ENCODE peak calls at places on chromosome 13, in six cellular contexts. G is heart right ventricle; O is CD4-positive, CD25-positive, alpha-beta regulatory T cell; R is pancreas; A is H9; H is right atrium auricular region. F is an unnamed sample. For H3K9me3, the result is how much of the 10 kb centered on the place peaks cover.

GRCh38 chr13:32938907-32939306 is 77.3 kb upstream of the KL start:
- DNase-seq in H (no peak), G (no peak), A (no peak), R (no peak), O (no peak), F (no peak)

GRCh38 chr13:37442996-37443395 is 155.6 kb downstream of the POSTN start:
- DNase-seq in R (no peak), G (no peak), O (no peak), H (no peak), A (no peak), F (no peak)

GRCh38 chr13:105565328-105565727 is 970.1 kb downstream of the EFNB2 start:
- DNase-seq in A (no peak), O (no peak), G (no peak), R (no peak), H (no peak), F (no peak)

GRCh38 chr13:51623473-51623872 is 39.2 kb downstream of the WDFY2 start:
- DNase-seq in A (no peak), O (no peak), R (no peak), G (no peak), H (no peak), F (no peak)

GRCh38 chr13:101785858-101786257 is 333.4 kb downstream of the ITGBL1 start:
- DNase-seq in G (peak), H (no peak), O (no peak), A (peak), R (peak), F (no peak)

GRCh38 chr13:54511356-54511755 is 1482.7 kb downstream of the OLFM4 start:
- DNase-seq in O (no peak), A (no peak), H (no peak), R (no peak), G (no peak), F (no peak)

GRCh38 chr13:65553328-65553727 is 1676.8 kb downstream of the PCDH9 start:
- DNase-seq in G (no peak), R (no peak), O (no peak), A (no peak), H (no peak), F (no peak)

GRCh38 chr13:46202956-46203355 is 8.8 kb upstream of the LRRC63 start:
- DNase-seq in A (no peak), G (no peak), O (no peak), R (no peak), H (no peak), F (no peak)

GRCh38 chr13:88617176-88617575 is 946.0 kb downstream of the SLITRK5 start:
- DNase-seq in A (no peak), R (no peak), G (no peak), H (no peak), O (no peak), F (no peak)

GRCh38 chr13:79307866-79308298 is 98.2 kb downstream of the RBM26 start:
- DNase-seq in H (no peak), R (no peak), A (peak), O (no peak), G (no peak), F (no peak)

GRCh38 chr13:35771898-35772297 is 295.4 kb upstream of the MAB21L1 start:
- DNase-seq in R (no peak), G (no peak), A (no peak), O (no peak), H (no peak), F (no peak)

GRCh38 chr13:94712812-94713555 is 639 bp upstream of the SOX21 start:
- DNase-seq in G (no peak), R (no peak), H (no peak), O (no peak), A (peak), F (peak)

GRCh38 chr13:34654682-34655081 is 287.4 kb upstream of the NBEA start:
- DNase-seq in H (no peak), A (no peak), G (no peak), R (no peak), O (no peak), F (no peak)

GRCh38 chr13:50910483-50910805 is 853 bp downstream of the RNASEH2B start:
- DNase-seq in A (peak), O (no peak), R (no peak), H (no peak), G (no peak), F (no peak)

GRCh38 chr13:41650706-41651105 is 193.4 kb downstream of the RGCC start:
- DNase-seq in O (no peak), A (no peak), H (no peak), G (no peak), R (no peak), F (no peak)

GRCh38 chr13:40306817-40307216 is 359.6 kb downstream of the FOXO1 start:
- DNase-seq in R (no peak), A (no peak), H (no peak), O (no peak), G (no peak), F (no peak)

GRCh38 chr13:69704311-69704710 is 403.3 kb upstream of the ATXN8OS start:
- DNase-seq in G (no peak), R (no peak), H (no peak), O (no peak), A (no peak), F (no peak)

GRCh38 chr13:93689333-93689732 is 462.7 kb downstream of the GPC6 start:
- DNase-seq in A (no peak), H (no peak), R (no peak), O (no peak), G (no peak), F (no peak)

GRCh38 chr13:114229486-114229885 is 5.2 kb upstream of the CDC16 start:
- DNase-seq in R (no peak), O (no peak), A (no peak), G (no peak), H (no peak), F (no peak)

GRCh38 chr13:98959299-98959698 is 18.6 kb downstream of the DOCK9 start:
- DNase-seq in H (no peak), A (no peak), R (no peak), O (no peak), G (no peak), F (no peak)

GRCh38 chr13:76414320-76414719 is 471.9 kb downstream of the KCTD12 start:
- DNase-seq in A (no peak), H (no peak), O (no peak), G (no peak), R (no peak), F (no peak)

GRCh38 chr13:46983881-46984280 is 87.0 kb upstream of the HTR2A start:
- DNase-seq in R (no peak), G (no peak), H (no peak), O (no peak), A (no peak), F (no peak)

GRCh38 chr13:42996584-42996983 is 4.5 kb upstream of the EPSTI1 start:
- DNase-seq in O (no peak), R (no peak), G (no peak), A (no peak), H (no peak), F (no peak)

GRCh38 chr13:41563501-41564001 is 106.2 kb downstream of the RGCC start:
- DNase-seq in G (no peak), R (no peak), O (no peak), A (no peak), H (no peak), F (no peak)

GRCh38 chr13:75318138-75318833 is 163.7 kb downstream of the TBC1D4 start:
- DNase-seq in O (no peak), G (no peak), H (no peak), A (no peak), R (no peak), F (no peak)

GRCh38 chr13:41533676-41534075 is 76.3 kb downstream of the RGCC start:
- DNase-seq in O (no peak), R (no peak), H (no peak), A (no peak), G (no peak), F (no peak)

GRCh38 chr13:105630411-105630810 is 905.1 kb downstream of the EFNB2 start:
- DNase-seq in R (no peak), G (no peak), O (no peak), H (no peak), A (no peak), F (no peak)

GRCh38 chr13:91313103-91313502 is 34.4 kb upstream of the MIR17HG start:
- DNase-seq in O (no peak), A (no peak), G (no peak), H (no peak), R (no peak), F (no peak)

GRCh38 chr13:42038661-42039456 is 9.6 kb upstream of the DGKH start:
- DNase-seq in H (no peak), G (no peak), O (no peak), A (no peak), R (no peak), F (no peak)

GRCh38 chr13:113667771-113668490 is 912 bp downstream of the GRK1 start:
- DNase-seq in A (no peak), G (no peak), H (no peak), O (no peak), R (peak), F (peak)

DNA sequence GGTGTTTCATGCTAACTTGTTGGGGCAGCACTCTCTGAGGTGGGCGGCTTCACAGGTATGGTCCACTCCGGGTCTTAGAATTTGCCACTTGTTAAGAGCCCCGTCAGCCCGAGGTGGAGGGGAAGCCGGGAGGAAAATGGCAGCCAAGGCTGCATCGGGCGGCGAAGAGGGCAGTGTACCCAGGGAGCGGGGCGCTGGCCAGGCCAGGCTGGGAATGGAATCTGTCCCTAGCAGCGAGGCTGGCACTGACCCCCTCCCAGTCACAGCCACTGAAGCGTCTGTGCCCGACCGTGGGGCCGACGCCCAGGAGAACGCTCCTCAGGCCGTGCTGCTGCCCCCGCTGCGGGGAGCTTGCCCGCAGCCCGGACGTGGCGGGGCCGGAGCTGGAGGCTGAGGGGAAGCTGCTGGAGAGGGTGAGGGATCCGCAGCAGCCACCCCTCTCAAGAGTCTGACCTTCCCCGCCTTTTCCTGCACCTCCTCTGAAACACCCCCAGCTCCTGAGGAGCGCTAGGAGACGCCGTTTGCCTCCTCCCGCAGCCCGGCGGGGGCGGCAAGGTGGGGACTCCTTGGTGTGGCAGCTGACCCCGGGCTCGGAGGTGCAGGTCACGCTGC is 313.8 kb upstream of the SPRY2 start:
- DNase-seq in O (no peak), H (no peak), R (peak), A (no peak), G (peak), F (peak)
- H3K9me3 ChIP-seq in O (under half), H (under half), R (under half), A (under half), G (under half), F (under half)

DNA sequence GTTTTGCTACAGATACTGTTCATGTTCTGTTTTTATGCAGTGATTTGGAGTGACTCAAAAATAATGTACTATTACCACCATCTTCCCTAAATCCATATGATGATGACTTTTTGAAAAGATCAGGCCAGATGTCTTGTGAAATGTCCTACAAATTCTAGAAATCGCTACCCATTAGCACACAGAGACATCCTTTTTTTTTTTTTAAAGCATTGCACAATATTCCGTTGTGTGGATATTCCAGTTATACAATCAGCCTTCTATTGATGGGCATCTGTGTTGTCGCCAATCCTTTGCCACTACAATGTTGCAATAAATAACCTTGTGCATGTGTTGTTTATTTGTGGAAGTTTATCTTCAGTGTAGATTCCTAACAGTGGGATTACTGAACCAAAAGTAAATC is 24.5 kb downstream of the ZDHHC20 start:
- DNase-seq in H (no peak), A (no peak), O (no peak), G (no peak), R (no peak), F (no peak)
- H3K9me3 ChIP-seq in H (under half), A (under half), O (under half), G (under half), R (under half), F (under half)

DNA sequence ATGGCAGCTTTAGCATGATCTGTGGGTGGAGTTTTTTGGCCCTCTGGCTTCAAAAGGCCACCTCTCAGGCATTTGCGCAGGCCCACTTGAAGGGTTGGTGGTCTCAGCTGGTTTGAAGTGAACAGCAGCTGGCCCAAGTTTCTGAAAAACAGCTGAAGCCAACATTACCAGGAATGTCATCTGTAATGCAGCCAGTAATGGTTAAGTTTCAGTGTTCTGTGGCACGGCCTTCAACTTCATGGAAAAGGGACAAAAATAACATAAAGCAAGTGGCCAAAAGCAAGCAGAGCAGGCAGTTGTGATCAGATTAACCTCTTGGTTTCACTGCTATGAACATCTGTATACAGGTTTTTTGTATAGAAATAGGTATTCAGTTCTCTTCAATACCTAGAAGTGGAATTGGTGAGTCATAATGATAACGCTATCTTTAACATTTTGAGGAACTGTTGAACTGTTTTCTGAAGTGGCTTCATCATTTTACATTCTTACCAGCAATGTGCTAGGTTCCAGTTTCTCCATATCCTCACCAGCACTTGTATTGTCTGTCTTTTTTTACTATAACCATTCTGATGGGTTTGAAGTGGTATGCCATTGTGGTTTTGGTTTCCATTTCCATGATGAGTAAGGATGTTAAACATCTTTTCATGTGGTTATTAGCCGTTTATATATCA is 245.4 kb downstream of the SHISA2 start:
- DNase-seq in G (no peak), O (no peak), H (no peak), A (no peak), R (no peak), F (no peak)
- H3K9me3 ChIP-seq in G (under half), O (under half), H (under half), A (under half), R (under half), F (under half)

DNA sequence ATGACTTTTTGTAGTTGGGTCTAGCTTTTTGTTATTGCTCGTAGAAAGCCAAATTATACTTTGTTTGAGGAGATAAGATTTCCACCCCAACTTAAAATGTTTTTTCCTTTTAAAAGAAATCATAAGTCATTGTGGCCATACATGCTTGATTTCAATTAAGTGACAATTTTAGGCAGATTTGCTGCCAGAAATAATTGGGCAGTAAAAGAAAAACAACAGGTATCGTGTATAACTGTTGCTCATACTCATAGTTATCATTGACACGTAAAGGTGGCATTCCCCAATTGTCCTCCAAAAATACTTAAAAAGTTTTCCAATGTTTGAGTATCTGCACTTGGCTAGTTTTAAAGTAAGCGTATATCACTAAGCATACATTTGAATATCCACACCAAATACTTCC is 313.0 kb downstream of the TEX29 start:
- DNase-seq in H (no peak), A (no peak), R (no peak), G (no peak), O (no peak), F (no peak)
- H3K9me3 ChIP-seq in H (under half), A (under half), R (under half), G (under half), O (under half), F (under half)

GRCh38 chr13:31264146-31264545 is 64.4 kb downstream of the B3GLCT start:
- DNase-seq in R (no peak), O (no peak), A (no peak), G (no peak), H (no peak), F (no peak)
- H3K9me3 ChIP-seq in R (under half), O (under half), A (under half), G (under half), H (under half), F (under half)

GRCh38 chr13:18956473-18957078 is 225.0 kb downstream of the TUBA3C start:
- DNase-seq in H (no peak), G (no peak), A (no peak), R (no peak), O (no peak), F (no peak)
- H3K9me3 ChIP-seq in H (under half), G (under half), A (half or more), R (under half), O (under half), F (half or more)